ENCODE peak calls at places on chromosomes 7 and 10, in six cellular contexts. One of them, this sample, is unnamed.

GRCh38 chr10:102678842-102679289 is 34.6 kb downstream of the TRIM8 start:
- DNase-seq in ovary: peak; percentile 74
- DNase-seq in lower lobe of right lung: peak; percentile 85
- DNase-seq in brain microvascular endothelial cell: peak; percentile 57
- DNase-seq in esophagus muscularis mucosa: no peak
- DNase-seq in IMR-90: peak; percentile 52
- DNase-seq in this sample: peak; percentile 67

GRCh38 chr7:51298912-51299311 is 17.7 kb downstream of the COBL start:
- DNase-seq in ovary: no peak
- DNase-seq in IMR-90: no peak
- DNase-seq in lower lobe of right lung: no peak
- DNase-seq in esophagus muscularis mucosa: peak; percentile 64
- DNase-seq in brain microvascular endothelial cell: no peak
- DNase-seq in this sample: no peak

GRCh38 chr7:94588090-94588489 is 67.8 kb downstream of the SGCE start:
- DNase-seq in esophagus muscularis mucosa: no peak
- DNase-seq in lower lobe of right lung: no peak
- DNase-seq in brain microvascular endothelial cell: no peak
- DNase-seq in ovary: no peak
- DNase-seq in IMR-90: peak; percentile 13
- DNase-seq in this sample: no peak

GRCh38 chr7:84647797-84648762 is 453.5 kb upstream of the SEMA3A start:
- DNase-seq in ovary: no peak
- DNase-seq in lower lobe of right lung: no peak
- DNase-seq in brain microvascular endothelial cell: peak; percentile 74
- DNase-seq in IMR-90: peak; percentile 94
- DNase-seq in esophagus muscularis mucosa: no peak
- DNase-seq in this sample: peak; percentile 86

GRCh38 chr7:28955356-28955722 is 2.8 kb downstream of the TRIL start:
- DNase-seq in brain microvascular endothelial cell: no peak
- DNase-seq in lower lobe of right lung: no peak
- DNase-seq in esophagus muscularis mucosa: peak; percentile 85
- DNase-seq in ovary: no peak
- DNase-seq in IMR-90: no peak
- DNase-seq in this sample: no peak

GRCh38 chr10:6843477-6843876 is 263.4 kb upstream of the PRKCQ start:
- DNase-seq in esophagus muscularis mucosa: no peak
- DNase-seq in ovary: no peak
- DNase-seq in brain microvascular endothelial cell: no peak
- DNase-seq in lower lobe of right lung: no peak
- DNase-seq in IMR-90: no peak
- DNase-seq in this sample: peak; percentile 2

GRCh38 chr10:3825862-3826351 is 40.9 kb upstream of the KLF6 start:
- DNase-seq in lower lobe of right lung: no peak
- DNase-seq in IMR-90: no peak
- DNase-seq in brain microvascular endothelial cell: no peak
- DNase-seq in ovary: no peak
- DNase-seq in esophagus muscularis mucosa: no peak
- DNase-seq in this sample: peak; percentile 79

GRCh38 chr10:26448706-26449435 is 10.7 kb downstream of the APBB1IP start:
- DNase-seq in IMR-90: no peak
- DNase-seq in esophagus muscularis mucosa: peak; percentile 81
- DNase-seq in ovary: no peak
- DNase-seq in brain microvascular endothelial cell: no peak
- DNase-seq in lower lobe of right lung: no peak
- DNase-seq in this sample: no peak

GRCh38 chr10:59839576-59839975 is 66.8 kb downstream of the CCDC6 start:
- DNase-seq in lower lobe of right lung: no peak
- DNase-seq in esophagus muscularis mucosa: no peak
- DNase-seq in IMR-90: peak; percentile 71
- DNase-seq in brain microvascular endothelial cell: peak; percentile 31
- DNase-seq in ovary: no peak
- DNase-seq in this sample: peak; percentile 25

GRCh38 chr10:114068054-114068707 is 24.5 kb downstream of the ADRB1 start:
- DNase-seq in esophagus muscularis mucosa: no peak
- DNase-seq in brain microvascular endothelial cell: no peak
- DNase-seq in ovary: no peak
- DNase-seq in lower lobe of right lung: no peak
- DNase-seq in IMR-90: no peak
- DNase-seq in this sample: no peak

GRCh38 chr10:58511765-58512469 is 755 bp upstream of the BICC1 start:
- DNase-seq in lower lobe of right lung: no peak
- DNase-seq in IMR-90: peak; percentile 43
- DNase-seq in brain microvascular endothelial cell: no peak
- DNase-seq in ovary: peak; percentile 62
- DNase-seq in esophagus muscularis mucosa: no peak
- DNase-seq in this sample: peak; percentile 36

GRCh38 chr7:151415375-151416112 is 5.7 kb upstream of the WDR86 start:
- DNase-seq in ovary: no peak
- DNase-seq in brain microvascular endothelial cell: no peak
- DNase-seq in lower lobe of right lung: no peak
- DNase-seq in esophagus muscularis mucosa: no peak
- DNase-seq in IMR-90: peak; percentile 15
- DNase-seq in this sample: peak; percentile 76

GRCh38 chr10:47049056-47049851 is 138.0 kb downstream of the PTPN20 start:
- DNase-seq in lower lobe of right lung: no peak
- DNase-seq in brain microvascular endothelial cell: no peak
- DNase-seq in esophagus muscularis mucosa: no peak
- DNase-seq in IMR-90: no peak
- DNase-seq in ovary: no peak
- DNase-seq in this sample: no peak

GRCh38 chr7:91651986-91652385 is 228.5 kb downstream of the MTERF1 start:
- DNase-seq in brain microvascular endothelial cell: no peak
- DNase-seq in esophagus muscularis mucosa: no peak
- DNase-seq in IMR-90: no peak
- DNase-seq in ovary: no peak
- DNase-seq in lower lobe of right lung: no peak
- DNase-seq in this sample: no peak

GRCh38 chr7:157980774-157981173 is 606.8 kb downstream of the PTPRN2 start:
- DNase-seq in IMR-90: no peak
- DNase-seq in esophagus muscularis mucosa: no peak
- DNase-seq in brain microvascular endothelial cell: no peak
- DNase-seq in lower lobe of right lung: no peak
- DNase-seq in ovary: no peak
- DNase-seq in this sample: no peak

GRCh38 chr7:133275441-133276105 is 22.7 kb downstream of the EXOC4 start:
- DNase-seq in brain microvascular endothelial cell: peak; percentile 29
- DNase-seq in ovary: no peak
- DNase-seq in lower lobe of right lung: no peak
- DNase-seq in esophagus muscularis mucosa: no peak
- DNase-seq in IMR-90: no peak
- DNase-seq in this sample: peak; percentile 36

GRCh38 chr7:79709574-79710409 is 256.3 kb upstream of the MAGI2 start:
- DNase-seq in ovary: no peak
- DNase-seq in esophagus muscularis mucosa: no peak
- DNase-seq in lower lobe of right lung: no peak
- DNase-seq in brain microvascular endothelial cell: peak; percentile 74
- DNase-seq in IMR-90: peak; percentile 56
- DNase-seq in this sample: peak; percentile 63

GRCh38 chr10:130188195-130189175 is 52.3 kb downstream of the GLRX3 start:
- DNase-seq in esophagus muscularis mucosa: no peak
- DNase-seq in IMR-90: no peak
- DNase-seq in brain microvascular endothelial cell: no peak
- DNase-seq in lower lobe of right lung: no peak
- DNase-seq in ovary: no peak
- DNase-seq in this sample: no peak

GRCh38 chr7:75734586-75735047 is 4.1 kb downstream of the HIP1 start:
- DNase-seq in lower lobe of right lung: no peak
- DNase-seq in IMR-90: peak; percentile 79
- DNase-seq in brain microvascular endothelial cell: peak; percentile 73
- DNase-seq in ovary: no peak
- DNase-seq in esophagus muscularis mucosa: no peak
- DNase-seq in this sample: no peak

GRCh38 chr7:88523645-88524044 is 217.0 kb upstream of the STEAP4 start:
- DNase-seq in brain microvascular endothelial cell: no peak
- DNase-seq in ovary: no peak
- DNase-seq in esophagus muscularis mucosa: no peak
- DNase-seq in lower lobe of right lung: no peak
- DNase-seq in IMR-90: no peak
- DNase-seq in this sample: no peak

GRCh38 chr10:64528294-64529002 is 1007.2 kb downstream of the REEP3 start:
- DNase-seq in esophagus muscularis mucosa: no peak
- DNase-seq in brain microvascular endothelial cell: no peak
- DNase-seq in lower lobe of right lung: no peak
- DNase-seq in IMR-90: no peak
- DNase-seq in ovary: no peak
- DNase-seq in this sample: no peak

GRCh38 chr10:74822583-74823089 is 3.8 kb upstream of the KAT6B start:
- DNase-seq in ovary: no peak
- DNase-seq in brain microvascular endothelial cell: peak; percentile 8
- DNase-seq in esophagus muscularis mucosa: no peak
- DNase-seq in lower lobe of right lung: no peak
- DNase-seq in IMR-90: peak; percentile 83
- DNase-seq in this sample: peak; percentile 21

GRCh38 chr7:78185149-78185745 is 386.7 kb downstream of the PHTF2 start:
- DNase-seq in IMR-90: no peak
- DNase-seq in ovary: no peak
- DNase-seq in brain microvascular endothelial cell: no peak
- DNase-seq in esophagus muscularis mucosa: no peak
- DNase-seq in lower lobe of right lung: no peak
- DNase-seq in this sample: no peak

GRCh38 chr7:66859794-66860645 is 61.0 kb upstream of the TMEM248 start:
- DNase-seq in ovary: no peak
- DNase-seq in IMR-90: peak; percentile 42
- DNase-seq in esophagus muscularis mucosa: no peak
- DNase-seq in lower lobe of right lung: no peak
- DNase-seq in brain microvascular endothelial cell: no peak
- DNase-seq in this sample: no peak

GRCh38 chr7:87564290-87564963 is 36.3 kb downstream of the ABCB1 start:
- DNase-seq in brain microvascular endothelial cell: no peak
- DNase-seq in ovary: no peak
- DNase-seq in lower lobe of right lung: no peak
- DNase-seq in esophagus muscularis mucosa: no peak
- DNase-seq in IMR-90: no peak
- DNase-seq in this sample: no peak

GRCh38 chr10:501596-501995 is 187.9 kb downstream of the DIP2C start:
- DNase-seq in brain microvascular endothelial cell: no peak
- DNase-seq in IMR-90: no peak
- DNase-seq in ovary: peak; percentile 6
- DNase-seq in esophagus muscularis mucosa: no peak
- DNase-seq in lower lobe of right lung: no peak
- DNase-seq in this sample: peak; percentile 23

DNA sequence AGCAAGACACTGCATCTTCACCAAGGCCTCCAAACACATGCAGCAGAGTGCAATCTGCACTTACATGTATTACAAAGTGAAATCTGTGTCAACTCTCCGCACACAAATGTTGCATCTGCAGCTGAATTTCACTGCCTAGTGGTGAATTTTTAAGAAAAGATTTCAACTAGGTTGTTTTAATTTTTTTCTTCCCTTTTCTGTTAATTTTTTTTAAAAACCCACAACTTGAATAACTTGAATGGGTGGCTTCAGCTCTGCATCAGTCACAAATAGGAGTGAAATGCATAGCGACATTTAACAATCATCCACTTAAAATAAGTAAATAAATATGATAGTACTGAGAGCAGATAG is 5.9 kb downstream of the HOXA13 start:
- DNase-seq in IMR-90: no peak
- DNase-seq in esophagus muscularis mucosa: no peak
- DNase-seq in lower lobe of right lung: no peak
- DNase-seq in ovary: no peak
- DNase-seq in brain microvascular endothelial cell: no peak
- DNase-seq in this sample: no peak
- H3K4me3 ChIP-seq in IMR-90: no peak overlapping the region
- H3K4me3 ChIP-seq in esophagus muscularis mucosa: no peak overlapping the region
- H3K4me3 ChIP-seq in lower lobe of right lung: no peak overlapping the region
- H3K4me3 ChIP-seq in ovary: no peak overlapping the region
- H3K4me3 ChIP-seq in brain microvascular endothelial cell: no peak overlapping the region
- H3K4me3 ChIP-seq in this sample: no peak overlapping the region

GRCh38 chr7:140231779-140232491 is 55.2 kb upstream of the KDM7A start:
- DNase-seq in lower lobe of right lung: no peak
- DNase-seq in ovary: no peak
- DNase-seq in IMR-90: no peak
- DNase-seq in esophagus muscularis mucosa: no peak
- DNase-seq in brain microvascular endothelial cell: no peak
- DNase-seq in this sample: no peak
- TF ChIP-seq CTCF in lower lobe of right lung: no peak
- TF ChIP-seq CTCF in ovary: no peak
- TF ChIP-seq CTCF in IMR-90: no peak
- TF ChIP-seq CTCF in esophagus muscularis mucosa: no peak
- TF ChIP-seq CTCF in brain microvascular endothelial cell: no peak
- TF ChIP-seq CTCF in this sample: no peak

GRCh38 chr10:35339946-35340345 is 3.6 kb downstream of the CCNY start:
- DNase-seq in lower lobe of right lung: no peak
- DNase-seq in brain microvascular endothelial cell: no peak
- DNase-seq in ovary: no peak
- DNase-seq in IMR-90: peak; percentile 39
- DNase-seq in esophagus muscularis mucosa: no peak
- DNase-seq in this sample: no peak
- H3K4me3 ChIP-seq in lower lobe of right lung: no peak overlapping the region
- H3K4me3 ChIP-seq in brain microvascular endothelial cell: no peak overlapping the region
- H3K4me3 ChIP-seq in ovary: no peak overlapping the region
- H3K4me3 ChIP-seq in IMR-90: no peak overlapping the region
- H3K4me3 ChIP-seq in esophagus muscularis mucosa: no peak overlapping the region
- H3K4me3 ChIP-seq in this sample: no peak overlapping the region

GRCh38 chr7:44983742-44984477 is 5.1 kb upstream of the MYO1G start:
- DNase-seq in lower lobe of right lung: no peak
- DNase-seq in esophagus muscularis mucosa: no peak
- DNase-seq in IMR-90: no peak
- DNase-seq in ovary: no peak
- DNase-seq in brain microvascular endothelial cell: no peak
- DNase-seq in this sample: no peak

GRCh38 chr7:44982970-44983369 is 4.2 kb upstream of the MYO1G start:
- DNase-seq in IMR-90: no peak
- DNase-seq in brain microvascular endothelial cell: no peak
- DNase-seq in ovary: no peak
- DNase-seq in lower lobe of right lung: no peak
- DNase-seq in esophagus muscularis mucosa: no peak
- DNase-seq in this sample: no peak

GRCh38 chr7:44984478-44984758 is 5.6 kb upstream of the MYO1G start:
- DNase-seq in ovary: no peak
- DNase-seq in esophagus muscularis mucosa: no peak
- DNase-seq in lower lobe of right lung: no peak
- DNase-seq in IMR-90: no peak
- DNase-seq in brain microvascular endothelial cell: no peak
- DNase-seq in this sample: no peak

GRCh38 chr7:44981035-44981706 is 2.4 kb upstream of the MYO1G start:
- DNase-seq in lower lobe of right lung: no peak
- DNase-seq in brain microvascular endothelial cell: no peak
- DNase-seq in esophagus muscularis mucosa: no peak
- DNase-seq in IMR-90: no peak
- DNase-seq in ovary: no peak
- DNase-seq in this sample: no peak

DNA sequence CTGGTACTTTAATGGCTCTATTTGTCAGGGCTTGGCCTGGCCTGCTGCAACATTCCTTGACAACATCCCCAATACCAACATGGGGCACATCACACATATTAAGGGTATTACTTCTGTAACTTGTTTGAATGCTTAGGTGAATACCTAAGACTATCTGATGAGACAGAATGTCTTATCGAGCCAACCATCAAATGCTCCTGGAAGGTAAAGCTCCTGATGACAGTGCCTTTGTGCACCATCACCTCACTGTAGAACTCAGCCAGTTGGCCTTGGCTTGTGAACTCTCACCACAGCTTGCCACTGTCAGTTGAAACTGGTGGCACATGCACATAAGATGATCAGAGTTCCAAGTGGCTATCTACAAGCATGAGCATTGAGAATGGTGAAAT is 3.7 kb upstream of the MYO1G start:
- DNase-seq in brain microvascular endothelial cell: no peak
- DNase-seq in lower lobe of right lung: no peak
- DNase-seq in IMR-90: no peak
- DNase-seq in ovary: no peak
- DNase-seq in esophagus muscularis mucosa: no peak
- DNase-seq in this sample: no peak
- TF ChIP-seq CTCF in brain microvascular endothelial cell: no peak
- TF ChIP-seq CTCF in lower lobe of right lung: no peak
- TF ChIP-seq CTCF in IMR-90: no peak
- TF ChIP-seq CTCF in ovary: no peak
- TF ChIP-seq CTCF in esophagus muscularis mucosa: no peak
- TF ChIP-seq CTCF in this sample: no peak

This sample was measured in fibroblast of pulmonary artery.